ENCODE peak calls at places on chromosomes 16 and 17, in six cellular contexts. O, R, F, P, D and B are unnamed samples.

GRCh38 chr17:29136998-29137730 is 43.0 kb downstream of the MYO18A start:
- DNase-seq in O (no peak), R (no peak), F (no peak), P (no peak), D (no peak), B (no peak)

GRCh38 chr16:49464877-49465504 is 91.4 kb downstream of the C16orf78 start:
- DNase-seq in O (no peak), R (peak), F (peak), P (peak), D (no peak), B (no peak)

GRCh38 chr16:11283820-11284248 is 2.7 kb upstream of the PRM1 start:
- DNase-seq in O (no peak), R (no peak), F (no peak), P (no peak), D (no peak), B (no peak)

GRCh38 chr16:35201151-35201550 is 1741.7 kb downstream of the TP53TG3F start:
- DNase-seq in O (no peak), R (no peak), F (no peak), P (no peak), D (no peak), B (no peak)

GRCh38 chr16:50502616-50503000 is 45.6 kb upstream of the NKD1 start:
- DNase-seq in O (no peak), R (no peak), F (no peak), P (peak), D (no peak), B (no peak)

GRCh38 chr17:75160211-75160610 is 5.9 kb upstream of the JPT1 start:
- DNase-seq in O (no peak), R (no peak), F (no peak), P (no peak), D (no peak), B (no peak)

GRCh38 chr17:948284-948852 is 31.2 kb downstream of the NXN start:
- DNase-seq in O (no peak), R (no peak), F (no peak), P (no peak), D (no peak), B (no peak)

GRCh38 chr17:61806081-61806828 is 57.1 kb downstream of the BRIP1 start:
- DNase-seq in O (no peak), R (no peak), F (no peak), P (no peak), D (no peak), B (no peak)

GRCh38 chr17:63042443-63042842 is 76.4 kb downstream of the TANC2 start:
- DNase-seq in O (no peak), R (no peak), F (no peak), P (no peak), D (no peak), B (no peak)

GRCh38 chr16:85389679-85390470 is 223.2 kb upstream of the GSE1 start:
- DNase-seq in O (no peak), R (no peak), F (peak), P (no peak), D (no peak), B (peak)

GRCh38 chr17:68288804-68289203 is 2.1 kb downstream of the SLC16A6 start:
- DNase-seq in O (no peak), R (no peak), F (no peak), P (no peak), D (no peak), B (peak)

GRCh38 chr17:76382803-76383644 is 1.4 kb upstream of the SPHK1 start:
- DNase-seq in O (peak), R (peak), F (peak), P (no peak), D (no peak), B (peak)

GRCh38 chr17:17387017-17387416 is 83.8 kb downstream of the NT5M start:
- DNase-seq in O (no peak), R (no peak), F (no peak), P (no peak), D (no peak), B (no peak)

GRCh38 chr16:52871481-52871880 is 181.2 kb downstream of the CHD9NB start:
- DNase-seq in O (no peak), R (no peak), F (no peak), P (no peak), D (no peak), B (no peak)

GRCh38 chr17:67244621-67245072 is 349 bp downstream of the HELZ start:
- DNase-seq in O (no peak), R (no peak), F (no peak), P (no peak), D (no peak), B (no peak)

GRCh38 chr16:68411086-68411485 is 37.2 kb downstream of the SMPD3 start:
- DNase-seq in O (no peak), R (no peak), F (no peak), P (no peak), D (no peak), B (no peak)